ENCODE peak calls at places on chromosomes 13 and 19, in nine cellular contexts. One of them, this sample, is unnamed.

GRCh38 chr19:32901504-32902161 is 32.1 kb upstream of the SLC7A9 start:
- DNase-seq in KBM-7: no peak
- DNase-seq in RPMI7951: no peak
- DNase-seq in LNCaP clone FGC: no peak
- DNase-seq in type B pancreatic cell: no peak
- DNase-seq in stimulated activated CD8-positive, alpha-beta memory T cell treated with anti-CD3 and anti-CD28 coated beads, Interleukin-4, amount 100 ng/mL, for 4 hours: no peak
- DNase-seq in T-helper 1 cell: no peak
- DNase-seq in CD4-positive, alpha-beta T cell: no peak
- DNase-seq in cardiac fibroblast: no peak
- DNase-seq in this sample: no peak

GRCh38 chr19:45156751-45157150 is 4.0 kb downstream of the NKPD1 start:
- DNase-seq in KBM-7: no peak
- DNase-seq in RPMI7951: no peak
- DNase-seq in LNCaP clone FGC: no peak
- DNase-seq in type B pancreatic cell: no peak
- DNase-seq in stimulated activated CD8-positive, alpha-beta memory T cell treated with anti-CD3 and anti-CD28 coated beads, Interleukin-4, amount 100 ng/mL, for 4 hours: no peak
- DNase-seq in T-helper 1 cell: no peak
- DNase-seq in CD4-positive, alpha-beta T cell: no peak
- DNase-seq in cardiac fibroblast: no peak
- DNase-seq in this sample: no peak

GRCh38 chr13:52450793-52451116 is 321 bp upstream of the VPS36 start:
- DNase-seq in KBM-7: no peak
- DNase-seq in RPMI7951: no peak
- DNase-seq in LNCaP clone FGC: no peak
- DNase-seq in type B pancreatic cell: no peak
- DNase-seq in stimulated activated CD8-positive, alpha-beta memory T cell treated with anti-CD3 and anti-CD28 coated beads, Interleukin-4, amount 100 ng/mL, for 4 hours: no peak
- DNase-seq in T-helper 1 cell: no peak
- DNase-seq in CD4-positive, alpha-beta T cell: no peak
- DNase-seq in cardiac fibroblast: no peak
- DNase-seq in this sample: no peak

GRCh38 chr19:19056636-19057275 is 7.0 kb upstream of the SLC25A42 start:
- DNase-seq in KBM-7: no peak
- DNase-seq in RPMI7951: no peak
- DNase-seq in LNCaP clone FGC: no peak
- DNase-seq in type B pancreatic cell: no peak
- DNase-seq in stimulated activated CD8-positive, alpha-beta memory T cell treated with anti-CD3 and anti-CD28 coated beads, Interleukin-4, amount 100 ng/mL, for 4 hours: no peak
- DNase-seq in T-helper 1 cell: no peak
- DNase-seq in CD4-positive, alpha-beta T cell: no peak
- DNase-seq in cardiac fibroblast: no peak
- DNase-seq in this sample: no peak

GRCh38 chr19:5956728-5957127 is 21.2 kb downstream of the RANBP3 start:
- DNase-seq in KBM-7: no peak
- DNase-seq in RPMI7951: no peak
- DNase-seq in LNCaP clone FGC: no peak
- DNase-seq in type B pancreatic cell: no peak
- DNase-seq in stimulated activated CD8-positive, alpha-beta memory T cell treated with anti-CD3 and anti-CD28 coated beads, Interleukin-4, amount 100 ng/mL, for 4 hours: no peak
- DNase-seq in T-helper 1 cell: no peak
- DNase-seq in CD4-positive, alpha-beta T cell: no peak
- DNase-seq in cardiac fibroblast: no peak
- DNase-seq in this sample: no peak

GRCh38 chr13:99970761-99971575 is 599 bp downstream of the ZIC5 start:
- DNase-seq in KBM-7: no peak
- DNase-seq in RPMI7951: no peak
- DNase-seq in LNCaP clone FGC: no peak
- DNase-seq in type B pancreatic cell: peak
- DNase-seq in stimulated activated CD8-positive, alpha-beta memory T cell treated with anti-CD3 and anti-CD28 coated beads, Interleukin-4, amount 100 ng/mL, for 4 hours: no peak
- DNase-seq in T-helper 1 cell: no peak
- DNase-seq in CD4-positive, alpha-beta T cell: no peak
- DNase-seq in cardiac fibroblast: no peak
- DNase-seq in this sample: no peak

GRCh38 chr13:30704596-30704995 is 30.7 kb upstream of the ALOX5AP start:
- DNase-seq in KBM-7: no peak
- DNase-seq in RPMI7951: no peak
- DNase-seq in LNCaP clone FGC: no peak
- DNase-seq in type B pancreatic cell: peak
- DNase-seq in stimulated activated CD8-positive, alpha-beta memory T cell treated with anti-CD3 and anti-CD28 coated beads, Interleukin-4, amount 100 ng/mL, for 4 hours: no peak
- DNase-seq in T-helper 1 cell: no peak
- DNase-seq in CD4-positive, alpha-beta T cell: no peak
- DNase-seq in cardiac fibroblast: no peak
- DNase-seq in this sample: no peak

GRCh38 chr13:46122304-46122703 is 17.5 kb upstream of the CPB2 start:
- DNase-seq in KBM-7: no peak
- DNase-seq in RPMI7951: no peak
- DNase-seq in LNCaP clone FGC: no peak
- DNase-seq in type B pancreatic cell: no peak
- DNase-seq in stimulated activated CD8-positive, alpha-beta memory T cell treated with anti-CD3 and anti-CD28 coated beads, Interleukin-4, amount 100 ng/mL, for 4 hours: no peak
- DNase-seq in T-helper 1 cell: no peak
- DNase-seq in CD4-positive, alpha-beta T cell: no peak
- DNase-seq in cardiac fibroblast: no peak
- DNase-seq in this sample: no peak

GRCh38 chr13:107301724-107302374 is 733.9 kb upstream of the ARGLU1 start:
- DNase-seq in KBM-7: no peak
- DNase-seq in RPMI7951: peak
- DNase-seq in LNCaP clone FGC: no peak
- DNase-seq in type B pancreatic cell: no peak
- DNase-seq in stimulated activated CD8-positive, alpha-beta memory T cell treated with anti-CD3 and anti-CD28 coated beads, Interleukin-4, amount 100 ng/mL, for 4 hours: no peak
- DNase-seq in T-helper 1 cell: no peak
- DNase-seq in CD4-positive, alpha-beta T cell: no peak
- DNase-seq in cardiac fibroblast: no peak
- DNase-seq in this sample: no peak

GRCh38 chr13:28679628-28680027 is 20.7 kb downstream of the POMP start:
- DNase-seq in KBM-7: peak
- DNase-seq in RPMI7951: peak
- DNase-seq in LNCaP clone FGC: no peak
- DNase-seq in type B pancreatic cell: no peak
- DNase-seq in stimulated activated CD8-positive, alpha-beta memory T cell treated with anti-CD3 and anti-CD28 coated beads, Interleukin-4, amount 100 ng/mL, for 4 hours: no peak
- DNase-seq in T-helper 1 cell: no peak
- DNase-seq in CD4-positive, alpha-beta T cell: no peak
- DNase-seq in cardiac fibroblast: peak
- DNase-seq in this sample: peak

GRCh38 chr19:6239871-6240676 is 39.7 kb downstream of the MLLT1 start:
- DNase-seq in KBM-7: no peak
- DNase-seq in RPMI7951: no peak
- DNase-seq in LNCaP clone FGC: no peak
- DNase-seq in type B pancreatic cell: no peak
- DNase-seq in stimulated activated CD8-positive, alpha-beta memory T cell treated with anti-CD3 and anti-CD28 coated beads, Interleukin-4, amount 100 ng/mL, for 4 hours: no peak
- DNase-seq in T-helper 1 cell: no peak
- DNase-seq in CD4-positive, alpha-beta T cell: no peak
- DNase-seq in cardiac fibroblast: no peak
- DNase-seq in this sample: no peak

GRCh38 chr19:15300533-15301194 is 31.7 kb downstream of the BRD4 start:
- DNase-seq in KBM-7: no peak
- DNase-seq in RPMI7951: peak
- DNase-seq in LNCaP clone FGC: no peak
- DNase-seq in type B pancreatic cell: no peak
- DNase-seq in stimulated activated CD8-positive, alpha-beta memory T cell treated with anti-CD3 and anti-CD28 coated beads, Interleukin-4, amount 100 ng/mL, for 4 hours: no peak
- DNase-seq in T-helper 1 cell: no peak
- DNase-seq in CD4-positive, alpha-beta T cell: no peak
- DNase-seq in cardiac fibroblast: peak
- DNase-seq in this sample: no peak

GRCh38 chr19:531009-531752 is 379 bp upstream of the CDC34 start:
- DNase-seq in KBM-7: peak
- DNase-seq in RPMI7951: peak
- DNase-seq in LNCaP clone FGC: no peak
- DNase-seq in type B pancreatic cell: peak
- DNase-seq in stimulated activated CD8-positive, alpha-beta memory T cell treated with anti-CD3 and anti-CD28 coated beads, Interleukin-4, amount 100 ng/mL, for 4 hours: peak
- DNase-seq in T-helper 1 cell: peak
- DNase-seq in CD4-positive, alpha-beta T cell: peak
- DNase-seq in cardiac fibroblast: peak
- DNase-seq in this sample: peak

GRCh38 chr13:40666905-40667621 is 622 bp upstream of the FOXO1 start:
- DNase-seq in KBM-7: peak
- DNase-seq in RPMI7951: no peak
- DNase-seq in LNCaP clone FGC: no peak
- DNase-seq in type B pancreatic cell: no peak
- DNase-seq in stimulated activated CD8-positive, alpha-beta memory T cell treated with anti-CD3 and anti-CD28 coated beads, Interleukin-4, amount 100 ng/mL, for 4 hours: peak
- DNase-seq in T-helper 1 cell: no peak
- DNase-seq in CD4-positive, alpha-beta T cell: peak
- DNase-seq in cardiac fibroblast: no peak
- DNase-seq in this sample: peak

GRCh38 chr13:46975173-46975572 is 78.3 kb upstream of the HTR2A start:
- DNase-seq in KBM-7: no peak
- DNase-seq in RPMI7951: no peak
- DNase-seq in LNCaP clone FGC: no peak
- DNase-seq in type B pancreatic cell: no peak
- DNase-seq in stimulated activated CD8-positive, alpha-beta memory T cell treated with anti-CD3 and anti-CD28 coated beads, Interleukin-4, amount 100 ng/mL, for 4 hours: no peak
- DNase-seq in T-helper 1 cell: no peak
- DNase-seq in CD4-positive, alpha-beta T cell: no peak
- DNase-seq in cardiac fibroblast: no peak
- DNase-seq in this sample: no peak

GRCh38 chr13:33547035-33547434 is 261.5 kb upstream of the STARD13 start:
- DNase-seq in KBM-7: no peak
- DNase-seq in RPMI7951: peak
- DNase-seq in LNCaP clone FGC: no peak
- DNase-seq in type B pancreatic cell: no peak
- DNase-seq in stimulated activated CD8-positive, alpha-beta memory T cell treated with anti-CD3 and anti-CD28 coated beads, Interleukin-4, amount 100 ng/mL, for 4 hours: no peak
- DNase-seq in T-helper 1 cell: no peak
- DNase-seq in CD4-positive, alpha-beta T cell: no peak
- DNase-seq in cardiac fibroblast: no peak
- DNase-seq in this sample: no peak

GRCh38 chr13:46507978-46508377 is 45.0 kb upstream of the LRCH1 start:
- DNase-seq in KBM-7: peak
- DNase-seq in RPMI7951: peak
- DNase-seq in LNCaP clone FGC: no peak
- DNase-seq in type B pancreatic cell: no peak
- DNase-seq in stimulated activated CD8-positive, alpha-beta memory T cell treated with anti-CD3 and anti-CD28 coated beads, Interleukin-4, amount 100 ng/mL, for 4 hours: no peak
- DNase-seq in T-helper 1 cell: no peak
- DNase-seq in CD4-positive, alpha-beta T cell: no peak
- DNase-seq in cardiac fibroblast: no peak
- DNase-seq in this sample: peak

GRCh38 chr19:17706750-17707181 is 12.5 kb upstream of the MAP1S start:
- DNase-seq in KBM-7: no peak
- DNase-seq in RPMI7951: peak
- DNase-seq in LNCaP clone FGC: no peak
- DNase-seq in type B pancreatic cell: no peak
- DNase-seq in stimulated activated CD8-positive, alpha-beta memory T cell treated with anti-CD3 and anti-CD28 coated beads, Interleukin-4, amount 100 ng/mL, for 4 hours: no peak
- DNase-seq in T-helper 1 cell: no peak
- DNase-seq in CD4-positive, alpha-beta T cell: no peak
- DNase-seq in cardiac fibroblast: peak
- DNase-seq in this sample: no peak

GRCh38 chr13:99828114-99828513 is 143.5 kb downstream of the ZIC5 start:
- DNase-seq in KBM-7: no peak
- DNase-seq in RPMI7951: no peak
- DNase-seq in LNCaP clone FGC: no peak
- DNase-seq in type B pancreatic cell: no peak
- DNase-seq in stimulated activated CD8-positive, alpha-beta memory T cell treated with anti-CD3 and anti-CD28 coated beads, Interleukin-4, amount 100 ng/mL, for 4 hours: no peak
- DNase-seq in T-helper 1 cell: no peak
- DNase-seq in CD4-positive, alpha-beta T cell: no peak
- DNase-seq in cardiac fibroblast: no peak
- DNase-seq in this sample: no peak

GRCh38 chr13:51339354-51339753 is at the start of gene SERPINE3:
- DNase-seq in KBM-7: no peak
- DNase-seq in RPMI7951: no peak
- DNase-seq in LNCaP clone FGC: no peak
- DNase-seq in type B pancreatic cell: no peak
- DNase-seq in stimulated activated CD8-positive, alpha-beta memory T cell treated with anti-CD3 and anti-CD28 coated beads, Interleukin-4, amount 100 ng/mL, for 4 hours: no peak
- DNase-seq in T-helper 1 cell: no peak
- DNase-seq in CD4-positive, alpha-beta T cell: no peak
- DNase-seq in cardiac fibroblast: no peak
- DNase-seq in this sample: no peak

GRCh38 chr13:20616059-20616797 is 49.3 kb downstream of the IFT88 start:
- DNase-seq in KBM-7: no peak
- DNase-seq in RPMI7951: peak
- DNase-seq in LNCaP clone FGC: no peak
- DNase-seq in type B pancreatic cell: no peak
- DNase-seq in stimulated activated CD8-positive, alpha-beta memory T cell treated with anti-CD3 and anti-CD28 coated beads, Interleukin-4, amount 100 ng/mL, for 4 hours: no peak
- DNase-seq in T-helper 1 cell: no peak
- DNase-seq in CD4-positive, alpha-beta T cell: no peak
- DNase-seq in cardiac fibroblast: peak
- DNase-seq in this sample: no peak

GRCh38 chr13:79973533-79973963 is 367.4 kb downstream of the SPRY2 start:
- DNase-seq in KBM-7: peak
- DNase-seq in RPMI7951: no peak
- DNase-seq in LNCaP clone FGC: no peak
- DNase-seq in type B pancreatic cell: no peak
- DNase-seq in stimulated activated CD8-positive, alpha-beta memory T cell treated with anti-CD3 and anti-CD28 coated beads, Interleukin-4, amount 100 ng/mL, for 4 hours: no peak
- DNase-seq in T-helper 1 cell: no peak
- DNase-seq in CD4-positive, alpha-beta T cell: no peak
- DNase-seq in cardiac fibroblast: peak
- DNase-seq in this sample: peak

GRCh38 chr13:45529758-45530157 is 65.0 kb downstream of the COG3 start:
- DNase-seq in KBM-7: no peak
- DNase-seq in RPMI7951: no peak
- DNase-seq in LNCaP clone FGC: no peak
- DNase-seq in type B pancreatic cell: no peak
- DNase-seq in stimulated activated CD8-positive, alpha-beta memory T cell treated with anti-CD3 and anti-CD28 coated beads, Interleukin-4, amount 100 ng/mL, for 4 hours: no peak
- DNase-seq in T-helper 1 cell: no peak
- DNase-seq in CD4-positive, alpha-beta T cell: no peak
- DNase-seq in cardiac fibroblast: no peak
- DNase-seq in this sample: no peak